ENCODE peak calls at places on chromosomes 13 and 19, in seven cellular contexts. One of them, this sample, is unnamed.
A peak's percentile ranks its signal among the peaks of the same experiment; 100 is the strongest.

GRCh38 chr19:11251650-11252314 is 10.5 kb downstream of the DOCK6 start:
- DNase-seq in brain microvascular endothelial cell: no peak
- DNase-seq in progenitor cell of endocrine pancreas: no peak
- DNase-seq in tibial artery: no peak
- DNase-seq in spleen: no peak
- DNase-seq in astrocyte of the cerebellum: no peak
- DNase-seq in mucosa of descending colon: no peak
- DNase-seq in this sample: no peak

GRCh38 chr19:16340092-16340491 is 15.5 kb downstream of the KLF2 start:
- DNase-seq in brain microvascular endothelial cell: peak; percentile 61
- DNase-seq in progenitor cell of endocrine pancreas: no peak
- DNase-seq in tibial artery: no peak
- DNase-seq in spleen: no peak
- DNase-seq in astrocyte of the cerebellum: no peak
- DNase-seq in mucosa of descending colon: no peak
- DNase-seq in this sample: no peak

GRCh38 chr19:54473071-54473941 is at the start of gene CDC42EP5:
- DNase-seq in brain microvascular endothelial cell: peak; percentile 69
- DNase-seq in progenitor cell of endocrine pancreas: no peak
- DNase-seq in tibial artery: peak; percentile 76
- DNase-seq in spleen: peak; percentile 73
- DNase-seq in astrocyte of the cerebellum: no peak
- DNase-seq in mucosa of descending colon: peak; percentile 88
- DNase-seq in this sample: peak; percentile 90

GRCh38 chr13:52012512-52012836 is 276 bp downstream of the ALG11 start:
- DNase-seq in brain microvascular endothelial cell: no peak
- DNase-seq in progenitor cell of endocrine pancreas: no peak
- DNase-seq in tibial artery: no peak
- DNase-seq in spleen: no peak
- DNase-seq in astrocyte of the cerebellum: no peak
- DNase-seq in mucosa of descending colon: no peak
- DNase-seq in this sample: no peak

GRCh38 chr19:13839938-13840750 is 36.8 kb upstream of the NANOS3 start:
- DNase-seq in brain microvascular endothelial cell: no peak
- DNase-seq in progenitor cell of endocrine pancreas: no peak
- DNase-seq in tibial artery: peak; percentile 70
- DNase-seq in spleen: peak; percentile 92
- DNase-seq in astrocyte of the cerebellum: no peak
- DNase-seq in mucosa of descending colon: peak; percentile 92
- DNase-seq in this sample: no peak

GRCh38 chr13:60584976-60585375 is 188.0 kb downstream of the TDRD3 start:
- DNase-seq in brain microvascular endothelial cell: peak; percentile 54
- DNase-seq in progenitor cell of endocrine pancreas: no peak
- DNase-seq in tibial artery: peak; percentile 28
- DNase-seq in spleen: no peak
- DNase-seq in astrocyte of the cerebellum: peak; percentile 16
- DNase-seq in mucosa of descending colon: no peak
- DNase-seq in this sample: peak; percentile 61

GRCh38 chr13:30179547-30180256 is 127.6 kb downstream of the KATNAL1 start:
- DNase-seq in brain microvascular endothelial cell: no peak
- DNase-seq in progenitor cell of endocrine pancreas: no peak
- DNase-seq in tibial artery: no peak
- DNase-seq in spleen: no peak
- DNase-seq in astrocyte of the cerebellum: no peak
- DNase-seq in mucosa of descending colon: no peak
- DNase-seq in this sample: no peak

GRCh38 chr19:43229315-43229714 is 23.9 kb upstream of the PSG4 start:
- DNase-seq in brain microvascular endothelial cell: peak; percentile 25
- DNase-seq in progenitor cell of endocrine pancreas: no peak
- DNase-seq in tibial artery: no peak
- DNase-seq in spleen: no peak
- DNase-seq in astrocyte of the cerebellum: no peak
- DNase-seq in mucosa of descending colon: no peak
- DNase-seq in this sample: no peak

GRCh38 chr19:39599116-39599515 is 3.2 kb upstream of the LGALS13 start:
- DNase-seq in brain microvascular endothelial cell: peak; percentile 15
- DNase-seq in progenitor cell of endocrine pancreas: peak; percentile 42
- DNase-seq in tibial artery: no peak
- DNase-seq in spleen: no peak
- DNase-seq in astrocyte of the cerebellum: no peak
- DNase-seq in mucosa of descending colon: no peak
- DNase-seq in this sample: peak; percentile 26

GRCh38 chr19:29665826-29666633 is 769 bp downstream of the PLEKHF1 start:
- DNase-seq in brain microvascular endothelial cell: peak; percentile 11
- DNase-seq in progenitor cell of endocrine pancreas: no peak
- DNase-seq in tibial artery: peak; percentile 79
- DNase-seq in spleen: no peak
- DNase-seq in astrocyte of the cerebellum: no peak
- DNase-seq in mucosa of descending colon: no peak
- DNase-seq in this sample: no peak

GRCh38 chr19:16315825-16316505 is 8.7 kb upstream of the KLF2 start:
- DNase-seq in brain microvascular endothelial cell: peak; percentile 93
- DNase-seq in progenitor cell of endocrine pancreas: no peak
- DNase-seq in tibial artery: peak; percentile 81
- DNase-seq in spleen: no peak
- DNase-seq in astrocyte of the cerebellum: peak; percentile 89
- DNase-seq in mucosa of descending colon: no peak
- DNase-seq in this sample: no peak

GRCh38 chr13:23599083-23599925 is 29.1 kb downstream of the TNFRSF19 start:
- DNase-seq in brain microvascular endothelial cell: no peak
- DNase-seq in progenitor cell of endocrine pancreas: no peak
- DNase-seq in tibial artery: no peak
- DNase-seq in spleen: no peak
- DNase-seq in astrocyte of the cerebellum: no peak
- DNase-seq in mucosa of descending colon: no peak
- DNase-seq in this sample: no peak

GRCh38 chr13:24506698-24507335 is 5.8 kb downstream of the PARP4 start:
- DNase-seq in brain microvascular endothelial cell: no peak
- DNase-seq in progenitor cell of endocrine pancreas: no peak
- DNase-seq in tibial artery: no peak
- DNase-seq in spleen: peak; percentile 76
- DNase-seq in astrocyte of the cerebellum: no peak
- DNase-seq in mucosa of descending colon: no peak
- DNase-seq in this sample: no peak

GRCh38 chr19:47229674-47230121 is 1.3 kb downstream of the BBC3 start:
- DNase-seq in brain microvascular endothelial cell: no peak
- DNase-seq in progenitor cell of endocrine pancreas: no peak
- DNase-seq in tibial artery: no peak
- DNase-seq in spleen: no peak
- DNase-seq in astrocyte of the cerebellum: no peak
- DNase-seq in mucosa of descending colon: peak; percentile 57
- DNase-seq in this sample: no peak

GRCh38 chr19:44643605-44644390 is at the start of gene PVR:
- DNase-seq in brain microvascular endothelial cell: peak; percentile 61
- DNase-seq in progenitor cell of endocrine pancreas: peak; percentile 40
- DNase-seq in tibial artery: peak; percentile 53
- DNase-seq in spleen: peak; percentile 86
- DNase-seq in astrocyte of the cerebellum: no peak
- DNase-seq in mucosa of descending colon: peak; percentile 87
- DNase-seq in this sample: peak; percentile 67

GRCh38 chr13:38763446-38764381 is 76.8 kb downstream of the FREM2 start:
- DNase-seq in brain microvascular endothelial cell: peak; percentile 28
- DNase-seq in progenitor cell of endocrine pancreas: no peak
- DNase-seq in tibial artery: no peak
- DNase-seq in spleen: no peak
- DNase-seq in astrocyte of the cerebellum: peak; percentile 24
- DNase-seq in mucosa of descending colon: no peak
- DNase-seq in this sample: no peak
- TF ChIP-seq CTCF in brain microvascular endothelial cell: peak; percentile 78
- TF ChIP-seq CTCF in progenitor cell of endocrine pancreas: peak; percentile 73
- TF ChIP-seq CTCF in tibial artery: peak; percentile 19
- TF ChIP-seq CTCF in spleen: no peak
- TF ChIP-seq CTCF in astrocyte of the cerebellum: peak; percentile 75
- TF ChIP-seq CTCF in mucosa of descending colon: no peak
- TF ChIP-seq CTCF in this sample: peak; percentile 69

DNA sequence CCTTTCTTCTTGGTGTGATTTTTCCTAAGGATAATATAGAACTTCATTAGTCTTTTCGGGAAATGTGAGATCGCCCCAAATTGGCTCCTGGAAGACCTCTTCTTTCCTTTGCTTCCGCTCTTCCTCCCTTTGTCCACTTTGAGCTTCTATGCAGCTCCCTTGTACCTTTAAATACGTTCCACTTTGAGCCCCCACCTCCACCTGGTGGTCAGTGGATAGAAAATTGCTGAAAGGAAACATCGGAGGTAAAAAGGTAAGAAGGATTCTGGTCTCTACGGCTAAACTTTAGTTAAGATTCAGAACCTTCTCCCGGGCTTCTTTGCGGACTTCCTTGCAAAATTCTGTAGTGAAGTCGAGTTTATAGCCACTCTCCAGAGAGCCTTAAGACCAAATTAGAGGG is 55.0 kb upstream of the TM9SF2 start:
- DNase-seq in brain microvascular endothelial cell: no peak
- DNase-seq in progenitor cell of endocrine pancreas: no peak
- DNase-seq in tibial artery: no peak
- DNase-seq in spleen: no peak
- DNase-seq in astrocyte of the cerebellum: no peak
- DNase-seq in mucosa of descending colon: no peak
- DNase-seq in this sample: no peak
- TF ChIP-seq CTCF in brain microvascular endothelial cell: peak; percentile 34
- TF ChIP-seq CTCF in progenitor cell of endocrine pancreas: peak; percentile 42
- TF ChIP-seq CTCF in tibial artery: no peak
- TF ChIP-seq CTCF in spleen: no peak
- TF ChIP-seq CTCF in astrocyte of the cerebellum: peak; percentile 17
- TF ChIP-seq CTCF in mucosa of descending colon: no peak
- TF ChIP-seq CTCF in this sample: no peak

GRCh38 chr19:4036576-4037300 is 29.2 kb downstream of the PIAS4 start:
- DNase-seq in brain microvascular endothelial cell: no peak
- DNase-seq in progenitor cell of endocrine pancreas: no peak
- DNase-seq in tibial artery: no peak
- DNase-seq in spleen: no peak
- DNase-seq in astrocyte of the cerebellum: no peak
- DNase-seq in mucosa of descending colon: no peak
- DNase-seq in this sample: no peak
- TF ChIP-seq CTCF in brain microvascular endothelial cell: no peak
- TF ChIP-seq CTCF in progenitor cell of endocrine pancreas: no peak
- TF ChIP-seq CTCF in tibial artery: no peak
- TF ChIP-seq CTCF in spleen: no peak
- TF ChIP-seq CTCF in astrocyte of the cerebellum: no peak
- TF ChIP-seq CTCF in mucosa of descending colon: no peak
- TF ChIP-seq CTCF in this sample: no peak

GRCh38 chr19:18496167-18496979 is 25.5 kb downstream of the ELL start:
- DNase-seq in brain microvascular endothelial cell: peak; percentile 61
- DNase-seq in progenitor cell of endocrine pancreas: no peak
- DNase-seq in tibial artery: no peak
- DNase-seq in spleen: peak; percentile 85
- DNase-seq in astrocyte of the cerebellum: no peak
- DNase-seq in mucosa of descending colon: peak; percentile 78
- DNase-seq in this sample: no peak
- TF ChIP-seq CTCF in brain microvascular endothelial cell: no peak
- TF ChIP-seq CTCF in progenitor cell of endocrine pancreas: no peak
- TF ChIP-seq CTCF in tibial artery: no peak
- TF ChIP-seq CTCF in spleen: no peak
- TF ChIP-seq CTCF in astrocyte of the cerebellum: no peak
- TF ChIP-seq CTCF in mucosa of descending colon: no peak
- TF ChIP-seq CTCF in this sample: no peak

GRCh38 chr13:91946498-91947070 is 548.2 kb downstream of the GPC5 start:
- DNase-seq in brain microvascular endothelial cell: no peak
- DNase-seq in progenitor cell of endocrine pancreas: no peak
- DNase-seq in tibial artery: no peak
- DNase-seq in spleen: no peak
- DNase-seq in astrocyte of the cerebellum: peak; percentile 3
- DNase-seq in mucosa of descending colon: no peak
- DNase-seq in this sample: no peak
- TF ChIP-seq CTCF in brain microvascular endothelial cell: peak; percentile 72
- TF ChIP-seq CTCF in progenitor cell of endocrine pancreas: peak; percentile 74
- TF ChIP-seq CTCF in tibial artery: no peak
- TF ChIP-seq CTCF in spleen: no peak
- TF ChIP-seq CTCF in astrocyte of the cerebellum: peak; percentile 77
- TF ChIP-seq CTCF in mucosa of descending colon: no peak
- TF ChIP-seq CTCF in this sample: peak; percentile 49

This sample was measured in mesothelial cell of epicardium.